ENCODE peak calls at places on chromosome 18, in six cellular contexts. N is right lobe of liver, F is heart right ventricle, O is heart left ventricle, Z is lung, P is HepG2. A is an unnamed sample. For H3K4me1, the result is how much of the 10 kb centered on the place peaks cover.

GRCh38 chr18:78659748-78660147 is 319.9 kb upstream of the SALL3 start:
- ATAC-seq in P (peak), O (peak), F (no peak), N (no peak), Z (no peak), A (no peak)

GRCh38 chr18:68152770-68153169 is 562.1 kb downstream of the TMX3 start:
- ATAC-seq in O (no peak), P (peak), Z (no peak), N (peak), F (no peak), A (no peak)

GRCh38 chr18:22297008-22297407 is 120.7 kb downstream of the CTAGE1 start:
- ATAC-seq in F (no peak), Z (no peak), P (no peak), N (no peak), O (no peak), A (no peak)

GRCh38 chr18:79924814-79925655 is 26.4 kb downstream of the SLC66A2 start:
- ATAC-seq in P (no peak), Z (no peak), O (peak), F (peak), N (peak), A (peak)

GRCh38 chr18:79178044-79178632 is 108.9 kb downstream of the ATP9B start:
- ATAC-seq in Z (no peak), N (no peak), P (no peak), O (peak), F (peak), A (no peak)

GRCh38 chr18:36440614-36441013 is 143.1 kb downstream of the FHOD3 start:
- ATAC-seq in F (no peak), Z (no peak), P (no peak), O (no peak), N (no peak), A (peak)

GRCh38 chr18:56083097-56083865 is 495.3 kb upstream of the TCF4 start:
- ATAC-seq in Z (no peak), P (no peak), F (peak), N (peak), O (peak), A (peak)

GRCh38 chr18:10304853-10305252 is 149.6 kb upstream of the APCDD1 start:
- ATAC-seq in O (peak), F (no peak), N (no peak), P (no peak), Z (peak), A (peak)

GRCh38 chr18:10234281-10234680 is 220.2 kb upstream of the APCDD1 start:
- ATAC-seq in P (no peak), Z (no peak), O (no peak), F (no peak), N (no peak), A (no peak)

GRCh38 chr18:76281565-76281964 is 213.5 kb downstream of the ZNF516 start:
- ATAC-seq in F (no peak), N (no peak), O (no peak), Z (no peak), P (no peak), A (no peak)

DNA sequence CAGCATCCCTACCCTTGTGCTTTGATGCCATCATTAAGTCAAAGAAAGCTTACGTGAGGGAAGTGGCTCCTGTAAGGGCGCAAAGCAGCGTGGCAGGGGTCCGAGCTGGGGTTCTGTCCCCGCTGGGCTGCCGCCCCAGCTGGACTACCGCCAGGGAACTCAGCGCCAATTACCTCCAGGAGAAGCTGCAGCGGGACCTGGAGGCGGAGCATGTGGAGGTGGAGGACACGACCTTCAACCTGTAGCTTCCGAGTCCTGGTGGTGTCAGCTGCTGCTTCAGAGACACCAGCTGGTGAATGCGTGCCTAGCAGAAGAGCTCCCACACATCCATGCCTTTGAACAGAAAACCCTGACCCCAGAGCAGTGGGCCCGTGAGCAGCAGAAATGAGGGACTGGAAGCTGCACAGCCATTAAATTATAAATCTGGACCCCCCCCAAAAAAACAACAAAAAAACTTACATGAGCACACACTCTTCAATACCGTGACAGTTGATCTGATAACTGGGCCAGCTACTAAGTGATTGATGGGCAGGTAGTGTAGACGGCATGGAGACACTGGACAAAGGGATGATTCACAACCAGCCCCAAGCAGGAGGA is 20.1 kb upstream of the YES1 start:
- ATAC-seq in F (no peak), N (peak), O (peak), P (peak), Z (no peak), A (no peak)
- TF ChIP-seq CTCF in F (no peak), N (peak), O (no peak), P (peak), Z (no peak), A (no peak)

DNA sequence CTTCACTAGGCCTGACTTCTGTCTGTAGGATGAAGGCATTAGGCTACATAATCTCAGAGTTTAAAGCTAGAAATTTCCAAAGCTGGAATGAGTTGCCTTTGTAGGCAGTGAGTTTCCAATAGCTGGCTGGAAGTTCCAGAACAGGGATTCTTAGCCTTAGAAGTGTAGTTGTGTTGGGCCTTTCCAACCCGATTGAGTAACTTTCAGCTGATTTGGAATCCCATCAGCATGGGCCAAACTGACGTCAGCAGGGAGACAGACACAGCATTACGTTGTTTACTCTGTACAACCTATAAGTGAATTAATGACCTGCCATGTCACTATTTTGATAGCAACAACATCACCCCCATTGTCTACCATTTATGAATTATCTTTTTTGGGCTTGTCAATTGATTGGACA is 56.9 kb downstream of the SETBP1 start:
- ATAC-seq in P (no peak), O (no peak), Z (no peak), N (no peak), F (no peak), A (peak)
- H3K4me1 ChIP-seq in P (under half), O (under half), Z (under half), N (under half), F (under half), A (under half)

DNA sequence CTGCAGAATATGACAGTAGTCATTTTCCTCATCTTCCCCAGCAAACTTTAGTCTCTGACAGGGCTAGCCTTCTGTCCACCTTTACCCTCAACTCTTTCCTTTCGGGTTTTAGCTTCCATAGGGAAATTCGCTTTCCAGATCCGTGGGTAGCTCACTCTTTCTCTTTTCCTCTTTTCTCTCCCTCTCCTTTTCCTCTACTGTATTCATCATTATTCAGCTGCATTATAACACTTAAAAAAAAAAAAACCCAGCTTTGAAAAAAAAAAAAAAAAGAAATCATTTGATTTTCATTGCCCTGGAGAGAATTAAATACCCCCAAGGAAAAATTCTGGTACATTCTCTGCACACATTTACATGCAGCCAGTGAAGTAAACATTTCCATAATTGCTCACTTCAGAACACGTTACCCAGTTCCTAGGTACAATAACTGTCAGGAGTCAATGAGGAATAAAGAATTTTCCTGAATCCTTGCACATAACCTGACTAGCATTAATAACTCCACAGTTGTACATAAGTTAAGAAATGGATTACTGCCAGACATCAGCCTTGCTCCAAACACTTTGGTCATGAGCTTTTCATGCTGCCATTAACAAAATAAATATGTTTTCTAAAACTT is 63.5 kb downstream of the ZNF521 start:
- ATAC-seq in Z (peak), O (no peak), P (no peak), N (no peak), F (no peak), A (no peak)
- H3K4me3 ChIP-seq in Z (no peak), O (no peak), P (no peak), N (no peak), F (no peak), A (no peak)

DNA sequence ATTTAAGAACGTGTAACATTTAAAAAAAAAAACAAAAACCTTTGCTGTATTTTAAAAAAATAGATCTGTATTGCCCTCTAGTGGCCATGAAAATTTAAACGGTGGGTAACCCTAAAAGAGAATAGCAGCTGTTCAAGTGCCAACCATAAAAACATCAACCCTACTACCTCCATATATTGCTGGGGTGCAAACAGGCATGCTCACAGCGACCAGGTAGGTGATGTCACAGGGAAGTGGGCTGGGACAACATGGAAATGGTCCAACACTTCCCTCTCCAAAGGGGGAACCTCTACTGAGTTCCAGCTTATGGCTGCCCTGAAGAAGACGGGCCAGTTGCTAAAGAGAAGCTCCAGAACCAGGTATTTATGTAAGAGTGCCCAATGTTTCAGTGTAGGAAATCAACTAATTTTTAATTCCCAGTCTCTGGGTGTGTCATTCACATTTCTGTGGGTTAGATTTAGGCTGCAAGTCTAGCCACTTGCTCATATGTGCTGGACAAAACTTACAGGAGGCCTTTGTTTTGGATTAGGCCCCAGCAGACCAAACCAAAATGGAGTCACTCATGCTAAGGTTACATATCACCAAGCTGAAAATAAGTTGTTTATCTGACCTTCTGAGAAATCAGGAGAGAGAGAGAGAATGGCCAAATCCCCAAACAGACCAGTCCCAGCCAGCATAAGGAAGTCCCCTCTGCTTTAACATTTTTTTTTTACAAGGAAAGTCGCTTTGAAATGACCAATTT is 54.5 kb downstream of the SKA1 start:
- ATAC-seq in N (peak), F (no peak), Z (no peak), O (no peak), P (no peak), A (no peak)
- TF ChIP-seq CTCF in N (peak), F (peak), Z (peak), O (peak), P (peak), A (peak)

GRCh38 chr18:48136544-48137353 is 206.3 kb upstream of the SMAD2 start:
- ATAC-seq in Z (peak), N (peak), F (peak), P (peak), O (peak), A (peak)
- H3K4me1 ChIP-seq in Z (under half), N (under half), F (under half), P (under half), O (under half), A (half or more)

GRCh38 chr18:59784694-59785093 is 87.5 kb upstream of the CCBE1 start:
- ATAC-seq in O (no peak), N (no peak), F (no peak), P (no peak), Z (no peak), A (no peak)

GRCh38 chr18:59783138-59783537 is 85.9 kb upstream of the CCBE1 start:
- ATAC-seq in P (peak), N (peak), F (no peak), O (no peak), Z (no peak), A (no peak)

GRCh38 chr18:59792353-59792752 is 95.1 kb upstream of the CCBE1 start:
- ATAC-seq in N (no peak), P (no peak), Z (no peak), F (no peak), O (no peak), A (no peak)

GRCh38 chr18:59787998-59788875 is 91.0 kb upstream of the CCBE1 start:
- ATAC-seq in N (no peak), F (no peak), Z (no peak), O (peak), P (no peak), A (no peak)
- H3K4me3 ChIP-seq in N (no peak), F (no peak), Z (no peak), O (no peak), P (no peak), A (no peak)